ENCODE peak calls at places on chromosomes 3 and 15, in four cellular contexts. W is stimulated activated CD4-positive, alpha-beta T cell treated with anti-CD3 and anti-CD28 coated beads, Interleukin-4, amount 100 ng/mL, for 24 hours; H is epithelial cell of esophagus; V is EL. Y is an unnamed sample.

GRCh38 chr3:42556089-42556632 is 25.6 kb downstream of the SEC22C start:
- DNase-seq in H (peak; percentile 30), W (peak; percentile 19), V (no peak), Y (no peak)

GRCh38 chr3:123486460-123486859 is 37.6 kb upstream of the ADCY5 start:
- DNase-seq in H (no peak), W (no peak), V (no peak), Y (no peak)

GRCh38 chr3:133928903-133929607 is 33.4 kb upstream of the RAB6B start:
- DNase-seq in V (peak; percentile 34), W (no peak), H (no peak), Y (no peak)

GRCh38 chr3:33636125-33636855 is 81.8 kb downstream of the CLASP2 start:
- DNase-seq in H (peak; percentile 61), W (no peak), V (peak; percentile 66), Y (peak; percentile 27)

GRCh38 chr3:184360070-184360833 is 1.2 kb downstream of the CLCN2 start:
- DNase-seq in V (no peak), W (no peak), H (no peak), Y (no peak)

GRCh38 chr3:16888785-16889607 is 4.2 kb downstream of the PLCL2 start:
- DNase-seq in H (no peak), W (no peak), V (no peak), Y (peak; percentile 29)

GRCh38 chr3:50671331-50671730 is 3.4 kb upstream of the DOCK3 start:
- DNase-seq in V (peak; percentile 84), W (no peak), H (peak; percentile 56), Y (no peak)

GRCh38 chr15:87609474-87609873 is 647.1 kb downstream of the NTRK3 start:
- DNase-seq in V (peak; percentile 85), H (peak; percentile 45), W (no peak), Y (no peak)

GRCh38 chr3:52892290-52892624 is 5.1 kb downstream of the STIMATE start:
- DNase-seq in H (no peak), V (no peak), W (no peak), Y (no peak)

GRCh38 chr3:278300-279064 is 81.9 kb downstream of the CHL1 start:
- DNase-seq in V (no peak), H (no peak), W (no peak), Y (peak; percentile 33)

GRCh38 chr3:13141991-13142412 is 68.8 kb upstream of the IQSEC1 start:
- DNase-seq in W (no peak), H (peak; percentile 42), V (peak; percentile 46), Y (peak; percentile 56)

GRCh38 chr3:184039414-184039813 is 7.9 kb downstream of the HTR3D start:
- DNase-seq in H (peak; percentile 89), W (no peak), V (no peak), Y (no peak)

GRCh38 chr3:71859128-71859519 is 74.2 kb upstream of the PROK2 start:
- DNase-seq in V (peak; percentile 7), H (peak; percentile 58), W (peak; percentile 14), Y (peak; percentile 27)

GRCh38 chr3:29441020-29441324 is 160.1 kb downstream of the RBMS3 start:
- DNase-seq in W (no peak), V (no peak), H (no peak), Y (no peak)

GRCh38 chr3:48797626-48798025 is 50.0 kb downstream of the PRKAR2A start:
- DNase-seq in W (no peak), V (no peak), H (peak; percentile 35), Y (no peak)

GRCh38 chr15:35547775-35548364 is 1.9 kb upstream of the DPH6 start:
- DNase-seq in W (no peak), H (no peak), V (no peak), Y (no peak)

GRCh38 chr3:42308651-42309050 is 42.7 kb upstream of the CCK start:
- DNase-seq in H (peak; percentile 42), W (no peak), V (no peak), Y (no peak)

GRCh38 chr15:74568594-74568993 is 27.6 kb downstream of the ARID3B start:
- DNase-seq in V (no peak), H (no peak), W (no peak), Y (no peak)

GRCh38 chr3:194324823-194325327 is 26.3 kb downstream of the CPN2 start:
- DNase-seq in W (no peak), H (no peak), V (no peak), Y (no peak)

GRCh38 chr15:73844356-73844755 is 29.0 kb upstream of the TBC1D21 start:
- DNase-seq in V (no peak), W (no peak), H (no peak), Y (no peak)

GRCh38 chr3:158430448-158430847 is 140.5 kb upstream of the MLF1 start:
- DNase-seq in H (peak; percentile 7), V (no peak), W (no peak), Y (no peak)

GRCh38 chr3:63557912-63558311 is 94.6 kb upstream of the SNTN start:
- DNase-seq in V (no peak), W (no peak), H (no peak), Y (peak; percentile 4)

GRCh38 chr3:17645074-17645698 is 97.2 kb downstream of the TBC1D5 start:
- DNase-seq in H (peak; percentile 78), V (peak; percentile 63), W (peak; percentile 5), Y (no peak)

GRCh38 chr15:79296583-79296982 is 14.1 kb downstream of the ANKRD34C start:
- DNase-seq in V (no peak), W (no peak), H (no peak), Y (no peak)

GRCh38 chr3:13865581-13866405 is 14.1 kb downstream of the WNT7A start:
- DNase-seq in V (no peak), W (no peak), H (no peak), Y (no peak)

GRCh38 chr15:62624541-62625399 is 417.8 kb upstream of the TPM1 start:
- DNase-seq in W (peak; percentile 4), H (peak; percentile 47), V (peak; percentile 64), Y (peak; percentile 27)

GRCh38 chr3:170480111-170480510 is 61.4 kb downstream of the CLDN11 start:
- DNase-seq in W (no peak), V (no peak), H (no peak), Y (no peak)